ENCODE peak calls at places on chromosomes 12 and 14, in seven cellular contexts. T is neural crest cell; Q is aorta; M is NCI-H1930; R is RWPE2; F is effector memory CD4-positive, alpha-beta T cell; U is MV-4-11. L is an unnamed sample.
A peak's percentile ranks its signal among the peaks of the same experiment; 100 is the strongest.

GRCh38 chr12:94674835-94675234 is 24.5 kb upstream of the TMCC3 start:
- DNase-seq in T (no peak), Q (no peak), M (no peak), R (no peak), F (no peak), U (peak; percentile 4), L (peak; percentile 30)

GRCh38 chr12:6141048-6141447 is 16.6 kb upstream of the VWF start:
- DNase-seq in T (no peak), Q (no peak), M (no peak), R (no peak), F (no peak), U (peak; percentile 90), L (peak; percentile 30)

GRCh38 chr14:22545842-22546721 is 42.9 kb downstream of the DAD1 start:
- DNase-seq in T (no peak), Q (peak; percentile 55), M (no peak), R (no peak), F (no peak), U (peak; percentile 9), L (no peak)

GRCh38 chr14:49461529-49462401 is 124.4 kb downstream of the RPS29 start:
- DNase-seq in T (peak; percentile 37), Q (no peak), M (peak; percentile 65), R (no peak), F (peak; percentile 18), U (peak; percentile 68), L (peak; percentile 80)

GRCh38 chr12:22709292-22709691 is 84.3 kb downstream of the ETNK1 start:
- DNase-seq in T (no peak), Q (no peak), M (no peak), R (no peak), F (no peak), U (peak; percentile 10), L (peak; percentile 79)

GRCh38 chr14:32232481-32232880 is 29.4 kb upstream of the RNU6-8 start:
- DNase-seq in T (no peak), Q (no peak), M (no peak), R (no peak), F (no peak), U (no peak), L (no peak)

GRCh38 chr12:112686373-112686772 is 105.2 kb upstream of the RPH3A start:
- DNase-seq in T (no peak), Q (no peak), M (no peak), R (no peak), F (no peak), U (no peak), L (no peak)

GRCh38 chr12:110199360-110200123 is 75.4 kb downstream of the IFT81 start:
- DNase-seq in T (peak; percentile 5), Q (no peak), M (no peak), R (no peak), F (no peak), U (peak; percentile 49), L (no peak)

GRCh38 chr12:65275627-65276026 is 2.9 kb upstream of the MSRB3 start:
- DNase-seq in T (no peak), Q (no peak), M (no peak), R (no peak), F (no peak), U (no peak), L (no peak)